ENCODE peak calls at places on chromosomes 2 and 18, in five cellular contexts. Y is OCI-M1, A is Right ventricle myocardium superior, K is neural crest cell, I is hypothalamus. Z is an unnamed sample.

GRCh38 chr2:205352593-205352992 is 329.7 kb upstream of the NRP2 start:
- DNase-seq in I (no peak), Y (no peak), A (no peak), K (no peak), Z (no peak)

GRCh38 chr18:3722662-3723433 is 272.9 kb downstream of the TGIF1 start:
- DNase-seq in I (no peak), A (no peak), K (no peak), Y (no peak), Z (no peak)

GRCh38 chr2:146262606-146263005 is 1582.2 kb upstream of the ACVR2A start:
- DNase-seq in I (no peak), A (no peak), K (no peak), Y (no peak), Z (peak)

GRCh38 chr18:40939636-40940035 is 1015.4 kb upstream of the PIK3C3 start:
- DNase-seq in K (no peak), Y (no peak), A (no peak), I (no peak), Z (no peak)

GRCh38 chr18:28175047-28175929 is 1.6 kb downstream of the CDH2 start:
- DNase-seq in K (peak), A (peak), Y (no peak), I (peak), Z (peak)

GRCh38 chr2:20596193-20596972 is 54.5 kb downstream of the HS1BP3 start:
- DNase-seq in A (peak), K (no peak), I (no peak), Y (no peak), Z (no peak)

GRCh38 chr2:28403388-28403956 is 10.8 kb downstream of the FOSL2 start:
- DNase-seq in I (no peak), A (peak), K (no peak), Y (no peak), Z (no peak)

GRCh38 chr2:169363570-169364150 is 1.3 kb upstream of the LRP2 start:
- DNase-seq in A (peak), Y (peak), I (no peak), K (peak), Z (peak)

GRCh38 chr2:240893363-240893828 is 2.6 kb downstream of the MAB21L4 start:
- DNase-seq in K (no peak), I (no peak), A (no peak), Y (no peak), Z (no peak)

GRCh38 chr2:26609839-26610277 is 31.3 kb downstream of the CIB4 start:
- DNase-seq in A (no peak), Y (no peak), I (no peak), K (no peak), Z (no peak)

GRCh38 chr2:170006592-170007327 is 171.2 kb upstream of the MYO3B start:
- DNase-seq in I (no peak), A (no peak), K (no peak), Y (peak), Z (no peak)

GRCh38 chr2:207770602-207771404 is 1.1 kb upstream of the FZD5 start:
- DNase-seq in I (no peak), A (peak), K (no peak), Y (no peak), Z (no peak)

GRCh38 chr2:120432293-120432975 is 86.5 kb downstream of the INHBB start:
- DNase-seq in A (no peak), Y (no peak), I (no peak), K (no peak), Z (no peak)

GRCh38 chr2:14634885-14635871 is 2.7 kb downstream of the LRATD1 start:
- DNase-seq in Y (peak), K (peak), A (peak), I (peak), Z (peak)

Z was measured in posterior cingulate gyrus.